ENCODE peak calls at places on chromosome 2, in nine cellular contexts. G, S, K, E, D, Y, H, F and U are unnamed samples.

GRCh38 chr2:212915121-212915782 is 236.2 kb downstream of the IKZF2 start:
- DNase-seq in G (no peak), S (no peak), K (no peak), E (peak; percentile 38), D (no peak), Y (peak; percentile 34), H (no peak), F (peak; percentile 40), U (no peak)

GRCh38 chr2:76469066-76469465 is 758.4 kb upstream of the GCFC2 start:
- DNase-seq in G (no peak), S (no peak), K (no peak), E (no peak), D (no peak), Y (no peak), H (no peak), F (no peak), U (no peak)

GRCh38 chr2:38174646-38175096 is 98.7 kb upstream of the CYP1B1 start:
- DNase-seq in G (no peak), S (no peak), K (no peak), E (peak; percentile 100), D (peak; percentile 48), Y (peak; percentile 96), H (no peak), F (peak; percentile 98), U (no peak)

GRCh38 chr2:111702119-111702808 is 181.7 kb downstream of the ANAPC1 start:
- DNase-seq in G (peak; percentile 26), S (peak; percentile 33), K (no peak), E (peak; percentile 28), D (no peak), Y (peak; percentile 56), H (no peak), F (peak; percentile 77), U (no peak)

GRCh38 chr2:63555299-63555698 is 33.0 kb downstream of the WDPCP start:
- DNase-seq in G (no peak), S (no peak), K (no peak), E (no peak), D (no peak), Y (no peak), H (no peak), F (no peak), U (no peak)

GRCh38 chr2:52931660-52932059 is 835.9 kb upstream of the CHAC2 start:
- DNase-seq in G (no peak), S (no peak), K (no peak), E (no peak), D (no peak), Y (no peak), H (no peak), F (no peak), U (no peak)

GRCh38 chr2:33949371-33949770 is 350.3 kb upstream of the FAM98A start:
- DNase-seq in G (no peak), S (no peak), K (no peak), E (no peak), D (no peak), Y (no peak), H (no peak), F (no peak), U (no peak)

GRCh38 chr2:28782423-28782822 is 28.2 kb upstream of the SPDYA start:
- DNase-seq in G (no peak), S (no peak), K (no peak), E (no peak), D (no peak), Y (peak; percentile 45), H (no peak), F (no peak), U (no peak)

GRCh38 chr2:17747684-17748452 is 5.7 kb downstream of the SMC6 start:
- DNase-seq in G (no peak), S (no peak), K (no peak), E (peak; percentile 25), D (no peak), Y (peak; percentile 43), H (no peak), F (peak; percentile 62), U (no peak)

GRCh38 chr2:12990523-12990922 is 273.8 kb downstream of the TRIB2 start:
- DNase-seq in G (no peak), S (no peak), K (no peak), E (no peak), D (no peak), Y (no peak), H (no peak), F (peak; percentile 30), U (no peak)

GRCh38 chr2:226674123-226674522 is 125.5 kb downstream of the IRS1 start:
- DNase-seq in G (no peak), S (no peak), K (no peak), E (no peak), D (no peak), Y (no peak), H (no peak), F (peak; percentile 33), U (no peak)

GRCh38 chr2:179044500-179044899 is 5.4 kb downstream of the CCDC141 start:
- DNase-seq in G (no peak), S (no peak), K (no peak), E (no peak), D (no peak), Y (no peak), H (no peak), F (no peak), U (no peak)

GRCh38 chr2:84847326-84848050 is 33.4 kb downstream of the TRABD2A start:
- DNase-seq in G (no peak), S (no peak), K (no peak), E (no peak), D (no peak), Y (no peak), H (no peak), F (peak; percentile 50), U (no peak)
- H3K4me1 ChIP-seq in G (no peaks in the 10 kb centered on the region), S (peaks cover 99% of the 10 kb centered on the region), K (peaks cover 11% of the 10 kb centered on the region), E (peaks cover 9% of the 10 kb centered on the region), D (no peaks in the 10 kb centered on the region), Y (no peaks in the 10 kb centered on the region), H (no peaks in the 10 kb centered on the region), F (peaks cover 10% of the 10 kb centered on the region), U (no peaks in the 10 kb centered on the region)

DNA sequence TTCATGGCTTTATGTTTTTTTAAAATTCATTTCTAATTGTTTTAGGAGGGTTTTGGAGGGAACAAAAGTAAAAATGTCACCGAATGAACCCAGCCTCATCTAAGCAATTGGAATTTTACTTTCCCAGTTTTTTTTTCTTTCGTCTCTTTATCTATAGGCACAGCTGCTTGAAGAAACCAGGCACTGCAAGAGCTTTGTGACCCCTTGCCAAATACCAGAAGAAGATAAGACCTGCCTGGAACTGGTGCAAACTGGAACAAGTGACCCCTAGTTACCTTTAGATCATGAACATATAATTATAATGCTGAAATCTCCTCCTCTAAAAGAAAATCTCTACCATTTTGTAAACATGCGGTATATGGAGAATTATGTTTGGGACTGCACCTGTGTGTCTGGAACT is 100.9 kb downstream of the TSN start:
- DNase-seq in G (no peak), S (no peak), K (no peak), E (no peak), D (no peak), Y (no peak), H (no peak), F (no peak), U (no peak)
- H3K27ac ChIP-seq in G (no peak overlapping the region), S (no peak overlapping the region), K (no peak overlapping the region), E (no peak overlapping the region), D (no peak overlapping the region), Y (no peak overlapping the region), H (no peak overlapping the region), F (no peak overlapping the region), U (no peak overlapping the region)

GRCh38 chr2:11784747-11785610 is 38.5 kb downstream of the LPIN1 start:
- DNase-seq in G (peak; percentile 76), S (peak; percentile 41), K (no peak), E (peak; percentile 46), D (no peak), Y (no peak), H (no peak), F (peak; percentile 82), U (no peak)

GRCh38 chr2:11777886-11778415 is 31.5 kb downstream of the LPIN1 start:
- DNase-seq in G (no peak), S (no peak), K (no peak), E (no peak), D (no peak), Y (no peak), H (no peak), F (no peak), U (no peak)

GRCh38 chr2:11784310-11784709 is 37.9 kb downstream of the LPIN1 start:
- DNase-seq in G (no peak), S (no peak), K (no peak), E (no peak), D (no peak), Y (no peak), H (no peak), F (no peak), U (no peak)

GRCh38 chr2:11778923-11779757 is 32.7 kb downstream of the LPIN1 start:
- DNase-seq in G (peak; percentile 90), S (peak; percentile 81), K (peak; percentile 72), E (no peak), D (peak; percentile 56), Y (peak; percentile 54), H (peak; percentile 89), F (peak; percentile 80), U (peak; percentile 94)

GRCh38 chr2:11781624-11782023 is 35.2 kb downstream of the LPIN1 start:
- DNase-seq in G (no peak), S (no peak), K (no peak), E (no peak), D (no peak), Y (no peak), H (no peak), F (no peak), U (no peak)
- H3K4me1 ChIP-seq in G (peaks cover 14% of the 10 kb centered on the region), S (peaks cover 19% of the 10 kb centered on the region), K (peaks cover 8% of the 10 kb centered on the region), E (peaks cover 7% of the 10 kb centered on the region), D (no peaks in the 10 kb centered on the region), Y (peaks cover 7% of the 10 kb centered on the region), H (peaks cover 4% of the 10 kb centered on the region), F (no peaks in the 10 kb centered on the region), U (peaks cover 34% of the 10 kb centered on the region)

DNA sequence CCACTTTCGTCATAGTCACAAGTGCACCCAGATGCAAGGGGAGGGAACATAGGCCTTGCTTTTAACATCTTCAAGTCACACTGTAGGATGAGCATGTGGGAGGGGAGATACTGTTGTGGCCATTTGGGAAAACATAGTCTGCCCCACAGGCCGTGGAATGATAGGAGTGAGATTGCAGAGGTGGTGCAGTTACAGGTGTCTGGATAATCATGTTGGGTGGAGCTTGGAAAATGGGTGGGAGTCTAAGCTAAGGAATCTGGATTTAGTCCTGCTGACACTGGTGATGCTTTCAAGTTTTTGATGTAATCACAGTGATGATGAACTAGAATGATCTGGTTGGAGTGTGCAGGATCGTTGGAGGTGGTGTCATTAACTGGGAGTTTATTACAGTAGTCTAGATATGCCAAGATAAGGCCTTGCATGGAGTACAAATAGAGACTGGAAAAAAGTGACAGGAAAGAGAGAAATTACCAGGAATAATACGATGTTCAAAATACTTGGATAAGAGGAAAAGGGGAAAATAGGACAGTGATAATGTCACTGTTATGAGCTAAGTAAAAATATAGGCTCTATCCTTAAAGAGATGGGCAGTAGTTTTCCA is 107.2 kb downstream of the RAPGEF4 start:
- DNase-seq in G (no peak), S (no peak), K (no peak), E (no peak), D (no peak), Y (no peak), H (no peak), F (no peak), U (no peak)
- H3K27ac ChIP-seq in G (no peak overlapping the region), S (no peak overlapping the region), K (no peak overlapping the region), E (no peak overlapping the region), D (no peak overlapping the region), Y (no peak overlapping the region), H (no peak overlapping the region), F (no peak overlapping the region), U (no peak overlapping the region)

GRCh38 chr2:168470188-168470879 is 14.3 kb downstream of the CERS6 start:
- DNase-seq in G (no peak), S (no peak), K (no peak), E (no peak), D (no peak), Y (no peak), H (no peak), F (no peak), U (no peak)
- H3K4me1 ChIP-seq in G (peaks cover 21% of the 10 kb centered on the region), S (peaks cover 32% of the 10 kb centered on the region), K (peaks cover 27% of the 10 kb centered on the region), E (no peaks in the 10 kb centered on the region), D (no peaks in the 10 kb centered on the region), Y (peaks cover 15% of the 10 kb centered on the region), H (no peaks in the 10 kb centered on the region), F (no peaks in the 10 kb centered on the region), U (peaks cover 64% of the 10 kb centered on the region)

GRCh38 chr2:20568501-20569463 is 82.1 kb downstream of the HS1BP3 start:
- DNase-seq in G (no peak), S (no peak), K (no peak), E (no peak), D (peak; percentile 59), Y (peak; percentile 66), H (no peak), F (peak; percentile 55), U (no peak)
- H3K27ac ChIP-seq in G (peak overlapping the region; percentile 79), S (no peak overlapping the region), K (peak overlapping the region; percentile 87), E (peak overlapping the region; percentile 58), D (peak overlapping the region; percentile 72), Y (peak overlapping the region; percentile 46), H (peak overlapping the region; percentile 75), F (no peak overlapping the region), U (peak overlapping the region; percentile 66)